ENCODE peak calls at places on chromosome 1, in ten cellular contexts. T is neural crest cell, P is choroid plexus epithelial cell, G is astrocyte of the spinal cord, X is GM06990, D is epithelial cell of esophagus, I is MCF 10A, J is ovary, E is IMR-90, B is HCT116. M is an unnamed sample.

GRCh38 chr1:220511785-220512184 is 16.2 kb upstream of the MARK1 start:
- DNase-seq in T (no peak), P (no peak), G (no peak), X (no peak), D (peak; percentile 63), I (peak; percentile 90), J (no peak), E (no peak), B (no peak), M (no peak)

GRCh38 chr1:109762821-109763645 is 690 bp downstream of the EPS8L3 start:
- DNase-seq in T (no peak), P (peak; percentile 82), G (peak; percentile 49), X (no peak), D (peak; percentile 36), I (peak; percentile 17), J (peak; percentile 6), E (peak; percentile 92), B (no peak), M (no peak)

GRCh38 chr1:248856176-248856575 is 2.7 kb downstream of the ZNF692 start:
- DNase-seq in T (no peak), P (no peak), G (no peak), X (no peak), D (no peak), I (no peak), J (no peak), E (no peak), B (no peak), M (no peak)

GRCh38 chr1:230043102-230043501 is 23.9 kb upstream of the GALNT2 start:
- DNase-seq in T (no peak), P (no peak), G (no peak), X (no peak), D (no peak), I (no peak), J (no peak), E (no peak), B (no peak), M (no peak)

GRCh38 chr1:29256395-29256794 is 20.1 kb downstream of the PTPRU start:
- DNase-seq in T (no peak), P (no peak), G (no peak), X (no peak), D (no peak), I (no peak), J (no peak), E (no peak), B (no peak), M (no peak)

GRCh38 chr1:156816561-156817328 is at the start of gene SH2D2A:
- DNase-seq in T (no peak), P (peak; percentile 74), G (no peak), X (peak; percentile 71), D (peak; percentile 87), I (peak; percentile 81), J (no peak), E (peak; percentile 41), B (no peak), M (no peak)

GRCh38 chr1:56799605-56800398 is 19.4 kb downstream of the FYB2 start:
- DNase-seq in T (no peak), P (no peak), G (peak; percentile 42), X (no peak), D (peak; percentile 51), I (no peak), J (no peak), E (peak; percentile 81), B (no peak), M (no peak)

GRCh38 chr1:199522936-199523335 is 504.6 kb upstream of the NR5A2 start:
- DNase-seq in T (no peak), P (peak; percentile 58), G (peak; percentile 6), X (no peak), D (no peak), I (peak; percentile 43), J (no peak), E (peak; percentile 20), B (no peak), M (no peak)

GRCh38 chr1:86169625-86170024 is 13.1 kb upstream of the COL24A1 start:
- DNase-seq in T (no peak), P (peak; percentile 43), G (peak; percentile 18), X (no peak), D (peak; percentile 10), I (no peak), J (no peak), E (peak; percentile 36), B (no peak), M (no peak)

GRCh38 chr1:211326528-211327340 is at the start of gene TRAF5:
- DNase-seq in T (peak; percentile 57), P (peak; percentile 64), G (peak; percentile 39), X (peak; percentile 74), D (peak; percentile 32), I (peak; percentile 58), J (peak; percentile 28), E (peak; percentile 55), B (no peak), M (peak; percentile 45)

GRCh38 chr1:2556277-2557145 is at the start of gene TNFRSF14:
- DNase-seq in T (no peak), P (peak; percentile 74), G (peak; percentile 63), X (peak; percentile 74), D (peak; percentile 40), I (peak; percentile 34), J (peak; percentile 61), E (peak; percentile 35), B (no peak), M (no peak)

GRCh38 chr1:53992085-53992874 is 25.7 kb downstream of the LDLRAD1 start:
- DNase-seq in T (no peak), P (peak; percentile 47), G (no peak), X (no peak), D (no peak), I (peak; percentile 16), J (no peak), E (no peak), B (no peak), M (no peak)

GRCh38 chr1:23673086-23673813 is 18.4 kb upstream of the RPL11 start:
- DNase-seq in T (peak; percentile 37), P (peak; percentile 54), G (peak; percentile 43), X (no peak), D (peak; percentile 99), I (peak; percentile 94), J (no peak), E (peak; percentile 69), B (no peak), M (no peak)

GRCh38 chr1:202268032-202268431 is 73.7 kb downstream of the UBE2T start:
- DNase-seq in T (no peak), P (no peak), G (no peak), X (no peak), D (no peak), I (no peak), J (no peak), E (no peak), B (no peak), M (no peak)
- TF ChIP-seq CTCF in T (no peak), P (no peak), G (no peak), X (no peak), D (no peak), I (no peak), J (no peak), E (no peak), B (no peak), M (no peak)

GRCh38 chr1:41917835-41918449 is 780 bp downstream of the HIVEP3 start:
- DNase-seq in T (peak; percentile 29), P (no peak), G (no peak), X (peak; percentile 37), D (peak; percentile 41), I (no peak), J (no peak), E (peak; percentile 29), B (no peak), M (no peak)

GRCh38 chr1:41919764-41920397 is 1.2 kb upstream of the HIVEP3 start:
- DNase-seq in T (peak; percentile 44), P (no peak), G (no peak), X (peak; percentile 61), D (no peak), I (no peak), J (no peak), E (peak; percentile 26), B (no peak), M (no peak)

GRCh38 chr1:41917051-41917530 is 1.6 kb downstream of the HIVEP3 start:
- DNase-seq in T (no peak), P (no peak), G (no peak), X (no peak), D (no peak), I (no peak), J (no peak), E (no peak), B (no peak), M (no peak)

GRCh38 chr1:41919131-41919530 is 409 bp upstream of the HIVEP3 start:
- DNase-seq in T (no peak), P (no peak), G (no peak), X (no peak), D (no peak), I (no peak), J (no peak), E (no peak), B (no peak), M (no peak)

DNA sequence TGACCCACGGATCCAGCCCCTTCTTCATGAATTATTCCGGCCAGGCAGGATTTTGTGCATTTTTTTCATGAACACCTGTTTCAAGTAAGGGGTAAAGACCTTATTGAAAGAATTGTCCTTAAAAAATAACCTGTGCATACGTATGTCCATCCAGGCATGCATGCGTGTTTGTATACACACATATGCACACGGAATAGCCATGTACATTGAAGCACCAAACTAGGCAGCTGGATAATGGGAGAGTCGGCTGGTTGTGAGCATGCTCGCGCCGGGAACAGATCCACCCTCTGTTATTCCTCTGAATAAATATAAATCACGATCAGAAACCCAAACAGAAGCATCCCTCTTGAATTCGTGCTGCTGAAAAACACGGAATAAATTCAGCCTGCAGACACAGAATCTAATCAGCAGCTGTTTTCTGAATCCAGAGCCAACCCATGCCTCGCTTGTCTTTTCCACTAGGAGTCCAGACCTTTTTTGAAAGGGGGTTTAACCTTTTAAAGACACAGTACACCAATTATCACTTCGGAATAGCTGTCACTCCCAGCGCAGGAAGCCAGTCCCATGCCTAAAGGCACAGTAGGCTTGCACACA is at the start of gene HIVEP3:
- DNase-seq in T (no peak), P (peak; percentile 56), G (no peak), X (no peak), D (no peak), I (no peak), J (no peak), E (no peak), B (no peak), M (peak; percentile 38)
- TF ChIP-seq CTCF in T (peak; percentile 57), P (peak; percentile 37), G (peak; percentile 11), X (no peak), D (no peak), I (no peak), J (no peak), E (no peak), B (peak; percentile 2), M (no peak)

GRCh38 chr1:17922833-17923232 is 167.7 kb downstream of the ACTL8 start:
- DNase-seq in T (peak; percentile 52), P (peak; percentile 63), G (no peak), X (no peak), D (no peak), I (peak; percentile 54), J (no peak), E (peak; percentile 12), B (peak; percentile 24), M (no peak)
- TF ChIP-seq CTCF in T (peak; percentile 70), P (peak; percentile 72), G (peak; percentile 45), X (peak; percentile 70), D (no peak), I (peak; percentile 53), J (no peak), E (peak; percentile 44), B (peak; percentile 83), M (peak; percentile 72)

DNA sequence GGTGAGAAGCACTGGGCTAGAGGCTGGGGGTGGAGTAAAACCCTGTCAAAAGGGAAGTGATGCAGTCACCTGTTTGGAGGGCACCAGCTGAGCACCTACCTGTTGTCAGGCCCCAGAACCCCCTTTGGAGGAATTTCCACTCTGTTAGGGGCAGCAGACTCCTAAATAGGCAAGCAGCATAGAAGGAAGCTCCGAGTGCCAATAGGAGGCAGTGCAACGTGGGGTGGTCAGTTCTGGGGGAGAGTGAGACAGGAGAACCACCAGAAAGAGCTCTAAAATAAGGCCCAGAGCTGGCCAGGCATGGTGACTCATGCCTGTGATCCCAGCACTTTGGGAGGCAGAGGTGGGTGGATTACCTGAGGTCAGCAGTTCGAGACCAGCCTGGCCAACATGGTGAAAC is 203.7 kb upstream of the ZC3H12A start:
- DNase-seq in T (no peak), P (no peak), G (no peak), X (no peak), D (no peak), I (no peak), J (no peak), E (no peak), B (no peak), M (no peak)
- TF ChIP-seq CTCF in T (no peak), P (no peak), G (no peak), X (no peak), D (no peak), I (no peak), J (no peak), E (no peak), B (no peak), M (no peak)